ENCODE peak calls at places on chromosomes 1 and 21, in four cellular contexts. R is fibroblast of mammary gland, A is WERI-Rb-1, H is GM12878. N is an unnamed sample.

GRCh38 chr1:207898836-207899235 is 12.1 kb downstream of the CD34 start:
- DNase-seq in R (no peak), A (no peak), H (no peak), N (no peak)

GRCh38 chr1:184911103-184911502 is 63.2 kb downstream of the NIBAN1 start:
- DNase-seq in R (peak; percentile 32), A (no peak), H (no peak), N (no peak)

GRCh38 chr1:2121071-2121691 is 71.0 kb downstream of the PRKCZ start:
- DNase-seq in R (no peak), A (no peak), H (no peak), N (no peak)

GRCh38 chr1:54777431-54777830 is 13.1 kb upstream of the PARS2 start:
- DNase-seq in R (no peak), A (no peak), H (no peak), N (no peak)

GRCh38 chr1:60982539-60982938 is 99.8 kb upstream of the NFIA start:
- DNase-seq in R (no peak), A (no peak), H (no peak), N (no peak)

GRCh38 chr1:51417496-51418383 is 87.4 kb upstream of the TTC39A start:
- DNase-seq in R (peak; percentile 7), A (no peak), H (no peak), N (no peak)

GRCh38 chr1:173573596-173573995 is 29.3 kb downstream of the SLC9C2 start:
- DNase-seq in R (no peak), A (no peak), H (no peak), N (no peak)

GRCh38 chr1:179166663-179167417 is 62.6 kb downstream of the ABL2 start:
- DNase-seq in R (peak; percentile 60), A (no peak), H (no peak), N (no peak)

GRCh38 chr1:110034040-110034450 is 379 bp upstream of the STRIP1 start:
- DNase-seq in R (no peak), A (no peak), H (no peak), N (no peak)

GRCh38 chr1:101004666-101005065 is 20.9 kb downstream of the DPH5 start:
- DNase-seq in R (peak; percentile 68), A (no peak), H (no peak), N (no peak)

GRCh38 chr1:232393010-232393833 is 236.7 kb downstream of the SIPA1L2 start:
- DNase-seq in R (no peak), A (peak; percentile 0), H (no peak), N (no peak)

GRCh38 chr1:91803847-91804545 is 82.0 kb downstream of the TGFBR3 start:
- DNase-seq in R (peak; percentile 58), A (no peak), H (peak; percentile 95), N (peak; percentile 91)

DNA sequence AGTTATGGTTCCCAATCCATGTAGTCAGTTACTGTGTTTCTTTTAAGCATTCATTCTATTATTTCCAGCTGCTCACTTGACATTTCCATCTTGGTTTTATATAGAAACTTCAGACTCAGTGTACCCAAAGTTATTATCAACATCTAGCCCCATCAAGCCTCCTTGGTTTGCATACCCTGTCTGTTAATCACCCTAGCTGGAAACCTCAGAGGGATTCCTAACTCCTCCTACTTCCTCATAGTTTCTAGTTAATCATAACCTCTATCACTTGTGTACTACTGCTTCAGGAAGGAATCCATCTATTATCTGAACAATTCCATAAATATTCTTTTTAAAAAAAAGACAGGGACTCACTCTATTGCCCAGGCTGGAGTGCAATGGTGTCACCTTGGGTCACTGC is 293.3 kb downstream of the SDCCAG8 start:
- DNase-seq in R (peak; percentile 80), A (no peak), H (no peak), N (no peak)
- TF ChIP-seq CTCF in R (no peak), A (no peak), H (no peak), N (no peak)

DNA sequence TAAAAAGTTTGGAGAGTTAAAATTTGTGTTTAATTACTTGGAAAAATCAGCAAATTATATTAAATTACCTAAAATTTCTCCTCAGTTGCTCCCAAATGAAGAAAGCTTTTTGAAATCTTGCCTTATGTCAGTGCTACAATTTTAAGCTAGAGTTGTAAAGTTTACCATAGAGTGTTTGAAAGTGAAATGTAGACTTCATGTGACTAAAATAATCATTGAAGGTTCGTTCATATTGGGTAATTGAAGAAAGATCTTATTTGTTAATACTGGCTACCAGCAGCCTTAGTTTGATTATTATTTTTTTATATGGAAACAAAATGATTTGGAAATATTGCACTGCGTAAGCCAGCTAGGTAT is 4.4 kb downstream of the DYRK1A start:
- DNase-seq in R (no peak), A (no peak), H (no peak), N (no peak)
- H3K4me3 ChIP-seq in R (no peak overlapping the region), A (no peak overlapping the region), H (peak overlapping the region; percentile 89), N (peak overlapping the region; percentile 62)

GRCh38 chr21:38804617-38805281 is 980 bp upstream of the ETS2 start:
- DNase-seq in R (peak; percentile 58), A (peak; percentile 80), H (no peak), N (peak; percentile 41)
- TF ChIP-seq CTCF in R (peak; percentile 40), A (peak; percentile 88), H (peak; percentile 36), N (no peak)

GRCh38 chr21:41784456-41785102 is 17.7 kb upstream of the RIPK4 start:
- DNase-seq in R (no peak), A (no peak), H (no peak), N (no peak)
- H3K4me3 ChIP-seq in R (no peak overlapping the region), A (no peak overlapping the region), H (no peak overlapping the region), N (no peak overlapping the region)

GRCh38 chr1:186292875-186293274 is 82.2 kb downstream of the TPR start:
- DNase-seq in R (no peak), A (no peak), H (no peak), N (no peak)

GRCh38 chr1:186301448-186301847 is 73.6 kb downstream of the TPR start:
- DNase-seq in R (no peak), A (no peak), H (no peak), N (no peak)

GRCh38 chr1:186295980-186296379 is 79.1 kb downstream of the TPR start:
- DNase-seq in R (peak; percentile 90), A (no peak), H (no peak), N (no peak)

GRCh38 chr1:186298851-186299250 is 76.2 kb downstream of the TPR start:
- DNase-seq in R (no peak), A (no peak), H (no peak), N (no peak)

DNA sequence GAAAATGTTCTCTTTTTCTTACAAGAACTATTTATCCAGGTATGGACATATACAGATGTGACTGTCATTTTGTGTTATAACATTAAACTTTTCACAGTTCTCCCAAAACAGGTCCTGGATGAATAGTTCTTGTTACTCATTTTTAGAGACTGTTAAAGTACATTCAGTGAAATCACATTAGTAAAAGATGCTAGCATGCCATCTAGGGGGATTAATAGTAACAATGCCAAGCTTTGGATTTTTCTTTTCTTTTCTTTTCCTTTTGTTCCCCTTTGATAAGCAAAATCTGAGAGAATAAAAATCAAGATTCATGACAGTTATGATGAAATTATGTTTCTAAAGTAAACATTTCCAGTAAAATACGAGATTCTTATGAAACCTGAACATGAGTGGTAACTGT is 77.6 kb downstream of the TPR start:
- DNase-seq in R (no peak), A (no peak), H (no peak), N (no peak)
- TF ChIP-seq CTCF in R (peak; percentile 6), A (no peak), H (no peak), N (no peak)

GRCh38 chr1:172537827-172538391 is 5.0 kb downstream of the SUCO start:
- DNase-seq in R (peak; percentile 66), A (no peak), H (no peak), N (no peak)
- H3K4me3 ChIP-seq in R (no peak overlapping the region), A (no peak overlapping the region), H (peak overlapping the region; percentile 52), N (no peak overlapping the region)

GRCh38 chr21:44489962-44490361 is 34.7 kb downstream of the LRRC3 start:
- DNase-seq in R (no peak), A (no peak), H (no peak), N (no peak)
- TF ChIP-seq CTCF in R (peak; percentile 18), A (peak; percentile 60), H (no peak), N (no peak)

GRCh38 chr1:119226880-119227279 is 86.4 kb upstream of the WARS2 start:
- DNase-seq in R (peak; percentile 18), A (no peak), H (no peak), N (peak; percentile 26)
- H3K4me3 ChIP-seq in R (no peak overlapping the region), A (no peak overlapping the region), H (no peak overlapping the region), N (no peak overlapping the region)

GRCh38 chr1:27356628-27357280 is 10.0 kb downstream of the MAP3K6 start:
- DNase-seq in R (no peak), A (peak; percentile 42), H (no peak), N (no peak)
- TF ChIP-seq CTCF in R (no peak), A (peak; percentile 3), H (no peak), N (no peak)

N was measured in GM12865.